ENCODE peak calls at places on chromosome 3, in five cellular contexts. One of them, this sample, is unnamed.

GRCh38 chr3:167723025-167723512 is 11.6 kb downstream of the PDCD10 start:
- DNase-seq in HepG2: no peak
- DNase-seq in NT2/D1: no peak
- DNase-seq in HFFc6: no peak
- DNase-seq in memory B cell: no peak
- DNase-seq in this sample: no peak

GRCh38 chr3:87147562-87147961 is 79.5 kb upstream of the CHMP2B start:
- DNase-seq in HepG2: no peak
- DNase-seq in NT2/D1: no peak
- DNase-seq in HFFc6: no peak
- DNase-seq in memory B cell: no peak
- DNase-seq in this sample: no peak

GRCh38 chr3:50157821-50158556 is 2.9 kb downstream of the SEMA3F start:
- DNase-seq in HepG2: no peak
- DNase-seq in NT2/D1: no peak
- DNase-seq in HFFc6: no peak
- DNase-seq in memory B cell: no peak
- DNase-seq in this sample: no peak

GRCh38 chr3:113485161-113485609 is 29.8 kb downstream of the SPICE1 start:
- DNase-seq in HepG2: peak
- DNase-seq in NT2/D1: peak
- DNase-seq in HFFc6: no peak
- DNase-seq in memory B cell: no peak
- DNase-seq in this sample: no peak

GRCh38 chr3:122612706-122613105 is 35.3 kb downstream of the PARP15 start:
- DNase-seq in HepG2: no peak
- DNase-seq in NT2/D1: no peak
- DNase-seq in HFFc6: no peak
- DNase-seq in memory B cell: no peak
- DNase-seq in this sample: no peak

GRCh38 chr3:163384383-163384782 is 1693.9 kb downstream of the SI start:
- DNase-seq in HepG2: no peak
- DNase-seq in NT2/D1: no peak
- DNase-seq in HFFc6: no peak
- DNase-seq in memory B cell: no peak
- DNase-seq in this sample: no peak

GRCh38 chr3:114447950-114448479 is 154.2 kb downstream of the TIGIT start:
- DNase-seq in HepG2: no peak
- DNase-seq in NT2/D1: no peak
- DNase-seq in HFFc6: no peak
- DNase-seq in memory B cell: no peak
- DNase-seq in this sample: no peak

GRCh38 chr3:190217081-190217480 is 96.4 kb upstream of the P3H2 start:
- DNase-seq in HepG2: no peak
- DNase-seq in NT2/D1: no peak
- DNase-seq in HFFc6: peak
- DNase-seq in memory B cell: no peak
- DNase-seq in this sample: no peak

GRCh38 chr3:161212892-161213291 is 8.2 kb upstream of the NMD3 start:
- DNase-seq in HepG2: no peak
- DNase-seq in NT2/D1: no peak
- DNase-seq in HFFc6: no peak
- DNase-seq in memory B cell: no peak
- DNase-seq in this sample: no peak

GRCh38 chr3:134300520-134300919 is 49.9 kb upstream of the RYK start:
- DNase-seq in HepG2: no peak
- DNase-seq in NT2/D1: no peak
- DNase-seq in HFFc6: no peak
- DNase-seq in memory B cell: no peak
- DNase-seq in this sample: no peak

GRCh38 chr3:150443331-150443741 is 35.2 kb downstream of the TSC22D2 start:
- DNase-seq in HepG2: no peak
- DNase-seq in NT2/D1: no peak
- DNase-seq in HFFc6: peak
- DNase-seq in memory B cell: no peak
- DNase-seq in this sample: no peak

GRCh38 chr3:78494831-78495230 is 1273.0 kb downstream of the ROBO1 start:
- DNase-seq in HepG2: no peak
- DNase-seq in NT2/D1: no peak
- DNase-seq in HFFc6: no peak
- DNase-seq in memory B cell: no peak
- DNase-seq in this sample: no peak

GRCh38 chr3:185753354-185753753 is 71.5 kb downstream of the IGF2BP2 start:
- DNase-seq in HepG2: no peak
- DNase-seq in NT2/D1: no peak
- DNase-seq in HFFc6: no peak
- DNase-seq in memory B cell: no peak
- DNase-seq in this sample: no peak

GRCh38 chr3:108004647-108005046 is 86.2 kb downstream of the CD47 start:
- DNase-seq in HepG2: no peak
- DNase-seq in NT2/D1: no peak
- DNase-seq in HFFc6: no peak
- DNase-seq in memory B cell: no peak
- DNase-seq in this sample: no peak

GRCh38 chr3:130242850-130243569 is 102.5 kb upstream of the COL6A5 start:
- DNase-seq in HepG2: peak
- DNase-seq in NT2/D1: no peak
- DNase-seq in HFFc6: no peak
- DNase-seq in memory B cell: no peak
- DNase-seq in this sample: no peak

GRCh38 chr3:47283193-47283537 is 421 bp downstream of the KLHL18 start:
- DNase-seq in HepG2: no peak
- DNase-seq in NT2/D1: no peak
- DNase-seq in HFFc6: no peak
- DNase-seq in memory B cell: no peak
- DNase-seq in this sample: peak

GRCh38 chr3:152298393-152299242 is 29.9 kb downstream of the MBNL1 start:
- DNase-seq in HepG2: peak
- DNase-seq in NT2/D1: no peak
- DNase-seq in HFFc6: peak
- DNase-seq in memory B cell: peak
- DNase-seq in this sample: no peak

GRCh38 chr3:25849641-25850040 is 59.8 kb downstream of the OXSM start:
- DNase-seq in HepG2: no peak
- DNase-seq in NT2/D1: no peak
- DNase-seq in HFFc6: no peak
- DNase-seq in memory B cell: no peak
- DNase-seq in this sample: no peak

GRCh38 chr3:12148183-12148940 is 10.3 kb downstream of the TIMP4 start:
- DNase-seq in HepG2: no peak
- DNase-seq in NT2/D1: no peak
- DNase-seq in HFFc6: no peak
- DNase-seq in memory B cell: no peak
- DNase-seq in this sample: no peak

GRCh38 chr3:16151109-16151508 is 23.4 kb upstream of the GALNT15 start:
- DNase-seq in HepG2: no peak
- DNase-seq in NT2/D1: no peak
- DNase-seq in HFFc6: no peak
- DNase-seq in memory B cell: no peak
- DNase-seq in this sample: no peak

GRCh38 chr3:156816091-156816793 is 9.9 kb upstream of the LEKR1 start:
- DNase-seq in HepG2: no peak
- DNase-seq in NT2/D1: no peak
- DNase-seq in HFFc6: peak
- DNase-seq in memory B cell: peak
- DNase-seq in this sample: peak

GRCh38 chr3:123663977-123664376 is 79.1 kb upstream of the HACD2 start:
- DNase-seq in HepG2: no peak
- DNase-seq in NT2/D1: no peak
- DNase-seq in HFFc6: no peak
- DNase-seq in memory B cell: no peak
- DNase-seq in this sample: no peak

GRCh38 chr3:51360806-51361205 is 24.3 kb upstream of the MANF start:
- DNase-seq in HepG2: no peak
- DNase-seq in NT2/D1: no peak
- DNase-seq in HFFc6: no peak
- DNase-seq in memory B cell: no peak
- DNase-seq in this sample: no peak

GRCh38 chr3:58723197-58723596 is 56.6 kb upstream of the FAM3D start:
- DNase-seq in HepG2: no peak
- DNase-seq in NT2/D1: no peak
- DNase-seq in HFFc6: no peak
- DNase-seq in memory B cell: no peak
- DNase-seq in this sample: no peak

GRCh38 chr3:188469228-188469885 is 315.4 kb downstream of the LPP start:
- DNase-seq in HepG2: no peak
- DNase-seq in NT2/D1: no peak
- DNase-seq in HFFc6: no peak
- DNase-seq in memory B cell: no peak
- DNase-seq in this sample: no peak

This sample was measured in activated T-helper 1 cell treated with Interleukin-2 at 50 U/mL for 16 hours.